ENCODE peak calls at places on chromosome 12, in four cellular contexts. One of them, this sample, is unnamed.

GRCh38 chr12:13573698-13574321 is 377.3 kb downstream of the EMP1 start:
- DNase-seq in AG08396: peak
- DNase-seq in left kidney: no peak
- DNase-seq in RWPE1: peak
- DNase-seq in this sample: no peak

GRCh38 chr12:117127933-117128823 is 29.0 kb upstream of the TESC start:
- DNase-seq in AG08396: no peak
- DNase-seq in RWPE1: no peak
- DNase-seq in left kidney: no peak
- DNase-seq in this sample: no peak

GRCh38 chr12:5173511-5174011 is 129.9 kb downstream of the KCNA5 start:
- DNase-seq in AG08396: no peak
- DNase-seq in left kidney: no peak
- DNase-seq in RWPE1: no peak
- DNase-seq in this sample: no peak

GRCh38 chr12:3135522-3136461 is 58.6 kb downstream of the TSPAN9 start:
- DNase-seq in AG08396: peak
- DNase-seq in RWPE1: peak
- DNase-seq in left kidney: peak
- DNase-seq in this sample: peak

GRCh38 chr12:57590892-57591566 is at the start of gene PIP4K2C:
- DNase-seq in left kidney: peak
- DNase-seq in RWPE1: peak
- DNase-seq in AG08396: peak
- DNase-seq in this sample: peak

GRCh38 chr12:65891987-65892481 is 67.8 kb downstream of the HMGA2 start:
- DNase-seq in left kidney: peak
- DNase-seq in AG08396: peak
- DNase-seq in RWPE1: peak
- DNase-seq in this sample: no peak

GRCh38 chr12:14716848-14717444 is 20.5 kb upstream of the GUCY2C start:
- DNase-seq in AG08396: peak
- DNase-seq in RWPE1: peak
- DNase-seq in left kidney: peak
- DNase-seq in this sample: peak

GRCh38 chr12:74111688-74112360 is 425.8 kb upstream of the ATXN7L3B start:
- DNase-seq in AG08396: no peak
- DNase-seq in left kidney: peak
- DNase-seq in RWPE1: no peak
- DNase-seq in this sample: peak

GRCh38 chr12:16346931-16347330 is 514 bp upstream of the MGST1 start:
- DNase-seq in left kidney: no peak
- DNase-seq in AG08396: no peak
- DNase-seq in RWPE1: no peak
- DNase-seq in this sample: peak

GRCh38 chr12:71556881-71557280 is 106.8 kb downstream of the ZFC3H1 start:
- DNase-seq in left kidney: no peak
- DNase-seq in AG08396: peak
- DNase-seq in RWPE1: peak
- DNase-seq in this sample: no peak

GRCh38 chr12:2166696-2167095 is 113.9 kb downstream of the CACNA1C start:
- DNase-seq in RWPE1: no peak
- DNase-seq in AG08396: no peak
- DNase-seq in left kidney: no peak
- DNase-seq in this sample: peak

GRCh38 chr12:102962532-102962931 is 5.1 kb downstream of the ASCL1 start:
- DNase-seq in AG08396: no peak
- DNase-seq in left kidney: peak
- DNase-seq in RWPE1: no peak
- DNase-seq in this sample: peak

GRCh38 chr12:111664961-111665865 is 20.5 kb downstream of the BRAP start:
- DNase-seq in left kidney: no peak
- DNase-seq in RWPE1: no peak
- DNase-seq in AG08396: no peak
- DNase-seq in this sample: no peak

GRCh38 chr12:64695550-64695949 is 63.7 kb downstream of the GNS start:
- DNase-seq in left kidney: no peak
- DNase-seq in AG08396: no peak
- DNase-seq in RWPE1: no peak
- DNase-seq in this sample: no peak

GRCh38 chr12:124529595-124530276 is 37.7 kb downstream of the NCOR2 start:
- DNase-seq in left kidney: no peak
- DNase-seq in AG08396: no peak
- DNase-seq in RWPE1: no peak
- DNase-seq in this sample: no peak

GRCh38 chr12:54891717-54892478 is 37.6 kb downstream of the MUCL1 start:
- DNase-seq in AG08396: no peak
- DNase-seq in left kidney: peak
- DNase-seq in RWPE1: peak
- DNase-seq in this sample: no peak

GRCh38 chr12:98750511-98750910 is 105.4 kb downstream of the APAF1 start:
- DNase-seq in left kidney: peak
- DNase-seq in RWPE1: no peak
- DNase-seq in AG08396: no peak
- DNase-seq in this sample: no peak

GRCh38 chr12:10197879-10198278 is 14.8 kb upstream of the GABARAPL1 start:
- DNase-seq in left kidney: no peak
- DNase-seq in RWPE1: no peak
- DNase-seq in AG08396: no peak
- DNase-seq in this sample: no peak

GRCh38 chr12:58564721-58565120 is 355.6 kb downstream of the LRIG3 start:
- DNase-seq in AG08396: peak
- DNase-seq in RWPE1: no peak
- DNase-seq in left kidney: peak
- DNase-seq in this sample: no peak

GRCh38 chr12:108756421-108756820 is 25.1 kb upstream of the CORO1C start:
- DNase-seq in left kidney: no peak
- DNase-seq in RWPE1: no peak
- DNase-seq in AG08396: no peak
- DNase-seq in this sample: no peak

GRCh38 chr12:5369298-5369697 is 62.6 kb upstream of the NTF3 start:
- DNase-seq in AG08396: no peak
- DNase-seq in left kidney: no peak
- DNase-seq in RWPE1: no peak
- DNase-seq in this sample: no peak